ENCODE peak calls at places on chromosomes 2 and 18, in eight cellular contexts. One of them, this sample, is unnamed.
A peak's percentile ranks its signal among the peaks of the same experiment; 100 is the strongest.

GRCh38 chr2:210190345-210190744 is 19.1 kb upstream of the KANSL1L start:
- DNase-seq in A549: no peak
- DNase-seq in heart left ventricle: no peak
- DNase-seq in HS-27A: no peak
- DNase-seq in NCI-H2081: no peak
- DNase-seq in GM12865: no peak
- DNase-seq in activated T-helper 9 cell treated with anti-CD3 and anti-CD28 coated beads, Interleukin-2, amount 50 U/mL, for 16 hours: no peak
- DNase-seq in type B pancreatic cell: no peak
- DNase-seq in this sample: no peak

GRCh38 chr2:61277756-61278155 is 115.8 kb downstream of the C2orf74 start:
- DNase-seq in A549: no peak
- DNase-seq in heart left ventricle: no peak
- DNase-seq in HS-27A: no peak
- DNase-seq in NCI-H2081: no peak
- DNase-seq in GM12865: no peak
- DNase-seq in activated T-helper 9 cell treated with anti-CD3 and anti-CD28 coated beads, Interleukin-2, amount 50 U/mL, for 16 hours: no peak
- DNase-seq in type B pancreatic cell: no peak
- DNase-seq in this sample: no peak

GRCh38 chr18:10015941-10016819 is 102.4 kb downstream of the VAPA start:
- DNase-seq in A549: no peak
- DNase-seq in heart left ventricle: peak; percentile 34
- DNase-seq in HS-27A: peak; percentile 88
- DNase-seq in NCI-H2081: no peak
- DNase-seq in GM12865: no peak
- DNase-seq in activated T-helper 9 cell treated with anti-CD3 and anti-CD28 coated beads, Interleukin-2, amount 50 U/mL, for 16 hours: no peak
- DNase-seq in type B pancreatic cell: no peak
- DNase-seq in this sample: no peak

GRCh38 chr2:102144128-102144527 is 1.6 kb downstream of the IL1R1 start:
- DNase-seq in A549: no peak
- DNase-seq in heart left ventricle: no peak
- DNase-seq in HS-27A: no peak
- DNase-seq in NCI-H2081: no peak
- DNase-seq in GM12865: no peak
- DNase-seq in activated T-helper 9 cell treated with anti-CD3 and anti-CD28 coated beads, Interleukin-2, amount 50 U/mL, for 16 hours: no peak
- DNase-seq in type B pancreatic cell: no peak
- DNase-seq in this sample: no peak

GRCh38 chr2:203432811-203433210 is 102.3 kb downstream of the RAPH1 start:
- DNase-seq in A549: no peak
- DNase-seq in heart left ventricle: no peak
- DNase-seq in HS-27A: no peak
- DNase-seq in NCI-H2081: no peak
- DNase-seq in GM12865: no peak
- DNase-seq in activated T-helper 9 cell treated with anti-CD3 and anti-CD28 coated beads, Interleukin-2, amount 50 U/mL, for 16 hours: no peak
- DNase-seq in type B pancreatic cell: no peak
- DNase-seq in this sample: no peak

GRCh38 chr2:71546777-71547281 is 93.5 kb downstream of the DYSF start:
- DNase-seq in A549: no peak
- DNase-seq in heart left ventricle: no peak
- DNase-seq in HS-27A: no peak
- DNase-seq in NCI-H2081: no peak
- DNase-seq in GM12865: no peak
- DNase-seq in activated T-helper 9 cell treated with anti-CD3 and anti-CD28 coated beads, Interleukin-2, amount 50 U/mL, for 16 hours: no peak
- DNase-seq in type B pancreatic cell: no peak
- DNase-seq in this sample: no peak

GRCh38 chr2:178280261-178280852 is 86.0 kb downstream of the OSBPL6 start:
- DNase-seq in A549: peak; percentile 30
- DNase-seq in heart left ventricle: peak; percentile 27
- DNase-seq in HS-27A: peak; percentile 7
- DNase-seq in NCI-H2081: peak; percentile 29
- DNase-seq in GM12865: peak; percentile 62
- DNase-seq in activated T-helper 9 cell treated with anti-CD3 and anti-CD28 coated beads, Interleukin-2, amount 50 U/mL, for 16 hours: no peak
- DNase-seq in type B pancreatic cell: no peak
- DNase-seq in this sample: no peak

GRCh38 chr2:130156624-130157004 is 11.7 kb upstream of the CCDC74B start:
- DNase-seq in A549: no peak
- DNase-seq in heart left ventricle: no peak
- DNase-seq in HS-27A: no peak
- DNase-seq in NCI-H2081: no peak
- DNase-seq in GM12865: no peak
- DNase-seq in activated T-helper 9 cell treated with anti-CD3 and anti-CD28 coated beads, Interleukin-2, amount 50 U/mL, for 16 hours: no peak
- DNase-seq in type B pancreatic cell: no peak
- DNase-seq in this sample: no peak

GRCh38 chr18:56148373-56148772 is 490.0 kb downstream of the TXNL1 start:
- DNase-seq in A549: no peak
- DNase-seq in heart left ventricle: no peak
- DNase-seq in HS-27A: peak; percentile 73
- DNase-seq in NCI-H2081: no peak
- DNase-seq in GM12865: no peak
- DNase-seq in activated T-helper 9 cell treated with anti-CD3 and anti-CD28 coated beads, Interleukin-2, amount 50 U/mL, for 16 hours: no peak
- DNase-seq in type B pancreatic cell: no peak
- DNase-seq in this sample: peak; percentile 95

GRCh38 chr18:11818486-11819203 is 32.6 kb upstream of the CHMP1B start:
- DNase-seq in A549: no peak
- DNase-seq in heart left ventricle: no peak
- DNase-seq in HS-27A: no peak
- DNase-seq in NCI-H2081: no peak
- DNase-seq in GM12865: no peak
- DNase-seq in activated T-helper 9 cell treated with anti-CD3 and anti-CD28 coated beads, Interleukin-2, amount 50 U/mL, for 16 hours: no peak
- DNase-seq in type B pancreatic cell: no peak
- DNase-seq in this sample: no peak

GRCh38 chr18:812123-812672 is at the start of gene YES1:
- DNase-seq in A549: peak; percentile 59
- DNase-seq in heart left ventricle: peak; percentile 82
- DNase-seq in HS-27A: no peak
- DNase-seq in NCI-H2081: peak; percentile 72
- DNase-seq in GM12865: peak; percentile 80
- DNase-seq in activated T-helper 9 cell treated with anti-CD3 and anti-CD28 coated beads, Interleukin-2, amount 50 U/mL, for 16 hours: peak; percentile 68
- DNase-seq in type B pancreatic cell: peak; percentile 88
- DNase-seq in this sample: peak; percentile 84

GRCh38 chr2:71453404-71454220 is at the start of gene DYSF:
- DNase-seq in A549: no peak
- DNase-seq in heart left ventricle: peak; percentile 73
- DNase-seq in HS-27A: no peak
- DNase-seq in NCI-H2081: no peak
- DNase-seq in GM12865: no peak
- DNase-seq in activated T-helper 9 cell treated with anti-CD3 and anti-CD28 coated beads, Interleukin-2, amount 50 U/mL, for 16 hours: no peak
- DNase-seq in type B pancreatic cell: no peak
- DNase-seq in this sample: no peak

GRCh38 chr2:73961823-73962615 is 22.7 kb upstream of the TET3 start:
- DNase-seq in A549: no peak
- DNase-seq in heart left ventricle: no peak
- DNase-seq in HS-27A: no peak
- DNase-seq in NCI-H2081: no peak
- DNase-seq in GM12865: no peak
- DNase-seq in activated T-helper 9 cell treated with anti-CD3 and anti-CD28 coated beads, Interleukin-2, amount 50 U/mL, for 16 hours: no peak
- DNase-seq in type B pancreatic cell: no peak
- DNase-seq in this sample: no peak

GRCh38 chr2:184057910-184058309 is 540.4 kb upstream of the ZNF804A start:
- DNase-seq in A549: no peak
- DNase-seq in heart left ventricle: no peak
- DNase-seq in HS-27A: no peak
- DNase-seq in NCI-H2081: no peak
- DNase-seq in GM12865: no peak
- DNase-seq in activated T-helper 9 cell treated with anti-CD3 and anti-CD28 coated beads, Interleukin-2, amount 50 U/mL, for 16 hours: no peak
- DNase-seq in type B pancreatic cell: no peak
- DNase-seq in this sample: no peak

GRCh38 chr2:125397535-125398251 is 1258.3 kb upstream of the GYPC start:
- DNase-seq in A549: no peak
- DNase-seq in heart left ventricle: no peak
- DNase-seq in HS-27A: no peak
- DNase-seq in NCI-H2081: no peak
- DNase-seq in GM12865: peak; percentile 94
- DNase-seq in activated T-helper 9 cell treated with anti-CD3 and anti-CD28 coated beads, Interleukin-2, amount 50 U/mL, for 16 hours: no peak
- DNase-seq in type B pancreatic cell: no peak
- DNase-seq in this sample: no peak

GRCh38 chr18:64134044-64134757 is 14.7 kb downstream of the LINC00305 start:
- DNase-seq in A549: no peak
- DNase-seq in heart left ventricle: no peak
- DNase-seq in HS-27A: no peak
- DNase-seq in NCI-H2081: no peak
- DNase-seq in GM12865: no peak
- DNase-seq in activated T-helper 9 cell treated with anti-CD3 and anti-CD28 coated beads, Interleukin-2, amount 50 U/mL, for 16 hours: no peak
- DNase-seq in type B pancreatic cell: no peak
- DNase-seq in this sample: no peak

GRCh38 chr2:113407446-113408099 is 29.9 kb upstream of the ZNG1B start:
- DNase-seq in A549: peak; percentile 32
- DNase-seq in heart left ventricle: no peak
- DNase-seq in HS-27A: no peak
- DNase-seq in NCI-H2081: no peak
- DNase-seq in GM12865: no peak
- DNase-seq in activated T-helper 9 cell treated with anti-CD3 and anti-CD28 coated beads, Interleukin-2, amount 50 U/mL, for 16 hours: no peak
- DNase-seq in type B pancreatic cell: no peak
- DNase-seq in this sample: no peak

GRCh38 chr2:237864030-237864931 is 4.9 kb downstream of the RAMP1 start:
- DNase-seq in A549: no peak
- DNase-seq in heart left ventricle: no peak
- DNase-seq in HS-27A: no peak
- DNase-seq in NCI-H2081: no peak
- DNase-seq in GM12865: no peak
- DNase-seq in activated T-helper 9 cell treated with anti-CD3 and anti-CD28 coated beads, Interleukin-2, amount 50 U/mL, for 16 hours: no peak
- DNase-seq in type B pancreatic cell: no peak
- DNase-seq in this sample: no peak

GRCh38 chr18:7723558-7723957 is 156.4 kb downstream of the PTPRM start:
- DNase-seq in A549: no peak
- DNase-seq in heart left ventricle: no peak
- DNase-seq in HS-27A: no peak
- DNase-seq in NCI-H2081: no peak
- DNase-seq in GM12865: no peak
- DNase-seq in activated T-helper 9 cell treated with anti-CD3 and anti-CD28 coated beads, Interleukin-2, amount 50 U/mL, for 16 hours: no peak
- DNase-seq in type B pancreatic cell: no peak
- DNase-seq in this sample: no peak

GRCh38 chr2:101698419-101699190 is 1.1 kb downstream of the MAP4K4 start:
- DNase-seq in A549: peak; percentile 24
- DNase-seq in heart left ventricle: no peak
- DNase-seq in HS-27A: no peak
- DNase-seq in NCI-H2081: no peak
- DNase-seq in GM12865: no peak
- DNase-seq in activated T-helper 9 cell treated with anti-CD3 and anti-CD28 coated beads, Interleukin-2, amount 50 U/mL, for 16 hours: no peak
- DNase-seq in type B pancreatic cell: no peak
- DNase-seq in this sample: peak; percentile 58

GRCh38 chr2:200479617-200480292 is 30.1 kb downstream of the KCTD18 start:
- DNase-seq in A549: no peak
- DNase-seq in heart left ventricle: no peak
- DNase-seq in HS-27A: peak; percentile 19
- DNase-seq in NCI-H2081: no peak
- DNase-seq in GM12865: no peak
- DNase-seq in activated T-helper 9 cell treated with anti-CD3 and anti-CD28 coated beads, Interleukin-2, amount 50 U/mL, for 16 hours: no peak
- DNase-seq in type B pancreatic cell: no peak
- DNase-seq in this sample: no peak

GRCh38 chr2:18398833-18399232 is 161.6 kb downstream of the RDH14 start:
- DNase-seq in A549: no peak
- DNase-seq in heart left ventricle: no peak
- DNase-seq in HS-27A: no peak
- DNase-seq in NCI-H2081: no peak
- DNase-seq in GM12865: no peak
- DNase-seq in activated T-helper 9 cell treated with anti-CD3 and anti-CD28 coated beads, Interleukin-2, amount 50 U/mL, for 16 hours: no peak
- DNase-seq in type B pancreatic cell: no peak
- DNase-seq in this sample: no peak

This sample was measured in SJSA1.